ENCODE peak calls at places on chromosomes 5 and 9, in nine cellular contexts. A is lower lobe of right lung; N is astrocyte of the spinal cord; Z is foreskin fibroblast; V is CD4-positive, CD25-positive, alpha-beta regulatory T cell; I is sigmoid colon; C is fibroblast of mammary gland; W is spleen; X is AG09309. Q is an unnamed sample.

GRCh38 chr9:136861874-136862457 is 4.1 kb downstream of the EDF1 start:
- DNase-seq in X (no peak), V (no peak), N (no peak), W (peak; percentile 54), Z (no peak), A (no peak), C (no peak), I (no peak), Q (peak; percentile 29)

GRCh38 chr9:105026451-105026850 is 98.5 kb upstream of the ABCA1 start:
- DNase-seq in C (peak; percentile 41), N (peak; percentile 57), X (no peak), A (no peak), I (no peak), Z (peak; percentile 69), W (no peak), V (no peak), Q (no peak)

GRCh38 chr5:134145061-134145757 is 30.7 kb downstream of the TCF7 start:
- DNase-seq in X (no peak), Z (no peak), A (no peak), I (no peak), W (no peak), V (no peak), C (no peak), N (no peak), Q (no peak)

GRCh38 chr5:165981721-165982120 is 2309.7 kb upstream of the WWC1 start:
- DNase-seq in X (no peak), I (no peak), C (no peak), Z (no peak), V (no peak), N (no peak), W (no peak), A (no peak), Q (no peak)

GRCh38 chr5:122434120-122434519 is 122.1 kb downstream of the SNCAIP start:
- DNase-seq in N (peak; percentile 4), I (no peak), X (no peak), Z (no peak), W (no peak), V (no peak), C (no peak), A (no peak), Q (no peak)

GRCh38 chr5:78806544-78806943 is 158.0 kb upstream of the LHFPL2 start:
- DNase-seq in I (no peak), A (no peak), X (peak; percentile 58), W (no peak), Z (peak; percentile 90), C (peak; percentile 77), N (no peak), V (no peak), Q (no peak)

GRCh38 chr5:1118738-1119137 is 6.9 kb upstream of the SLC12A7 start:
- DNase-seq in Z (no peak), W (no peak), I (peak; percentile 82), V (no peak), A (no peak), X (no peak), C (no peak), N (no peak), Q (no peak)

GRCh38 chr5:109516385-109516784 is 106.6 kb upstream of the PJA2 start:
- DNase-seq in C (peak; percentile 51), W (no peak), X (no peak), N (no peak), V (no peak), A (no peak), Z (no peak), I (no peak), Q (no peak)

GRCh38 chr9:137294684-137295312 is 7.3 kb downstream of the NRARP start:
- DNase-seq in I (no peak), Z (no peak), A (no peak), N (peak; percentile 35), W (no peak), V (no peak), C (peak; percentile 33), X (no peak), Q (peak; percentile 83)

GRCh38 chr9:70567511-70567910 is 153.1 kb upstream of the KLF9 start:
- DNase-seq in V (no peak), I (no peak), A (no peak), Z (no peak), W (no peak), X (peak; percentile 93), C (no peak), N (peak; percentile 36), Q (no peak)

GRCh38 chr5:107388111-107388861 is 282.5 kb downstream of the EFNA5 start:
- DNase-seq in W (no peak), Z (peak; percentile 89), A (no peak), V (no peak), C (peak; percentile 96), I (no peak), N (peak; percentile 80), X (peak; percentile 93), Q (peak; percentile 59)

GRCh38 chr9:131728961-131729360 is 10.9 kb downstream of the RAPGEF1 start:
- DNase-seq in C (no peak), N (no peak), Z (no peak), A (no peak), I (no peak), W (peak; percentile 88), X (no peak), V (peak; percentile 66), Q (no peak)

GRCh38 chr5:141041427-141041785 is 9.8 kb upstream of the PCDHB1 start:
- DNase-seq in W (no peak), X (no peak), Z (no peak), A (no peak), N (no peak), C (no peak), V (no peak), I (no peak), Q (no peak)

GRCh38 chr5:141039517-141039916 is 11.7 kb upstream of the PCDHB1 start:
- DNase-seq in I (no peak), V (no peak), W (no peak), X (no peak), Z (no peak), A (no peak), C (no peak), N (no peak), Q (no peak)

GRCh38 chr5:141040763-141041426 is 10.3 kb upstream of the PCDHB1 start:
- DNase-seq in X (peak; percentile 17), A (peak; percentile 92), I (peak; percentile 96), Z (no peak), V (peak; percentile 48), C (peak; percentile 76), N (peak; percentile 39), W (peak; percentile 78), Q (peak; percentile 100)

GRCh38 chr5:141040093-141040762 is 10.9 kb upstream of the PCDHB1 start:
- DNase-seq in Z (no peak), N (no peak), X (no peak), I (no peak), W (no peak), V (no peak), A (peak; percentile 65), C (peak; percentile 17), Q (peak; percentile 90)

DNA sequence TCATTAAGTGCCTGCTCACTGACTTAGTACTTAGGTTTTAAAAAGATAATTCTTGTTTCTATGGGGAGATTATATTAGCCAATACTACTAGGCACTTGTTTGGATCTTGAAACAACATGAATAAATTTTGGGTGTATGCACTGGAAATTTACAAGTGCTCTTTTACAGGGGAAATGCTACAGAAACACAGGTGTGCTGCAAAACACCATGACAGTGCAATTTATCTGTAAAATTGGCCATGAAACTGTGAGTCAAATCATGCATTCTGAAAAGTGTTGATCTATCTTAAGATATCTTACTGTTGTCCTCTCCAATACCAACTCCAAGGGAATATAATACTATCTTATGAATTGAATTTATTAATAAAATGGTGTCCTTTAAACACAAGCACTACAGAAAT is 12.1 kb upstream of the PCDHB1 start:
- DNase-seq in I (no peak), C (no peak), V (no peak), W (no peak), N (no peak), A (no peak), Z (no peak), X (no peak), Q (no peak)
- H3K4me3 ChIP-seq in I (no peak overlapping the region), C (no peak overlapping the region), V (no peak overlapping the region), W (no peak overlapping the region), N (no peak overlapping the region), A (no peak overlapping the region), Z (no peak overlapping the region), X (no peak overlapping the region), Q (no peak overlapping the region)

GRCh38 chr9:134641989-134642384 is 384 bp downstream of the COL5A1 start:
- DNase-seq in N (no peak), V (no peak), A (no peak), W (no peak), C (no peak), X (no peak), Z (no peak), I (no peak), Q (no peak)
- H3K4me3 ChIP-seq in N (peak overlapping the region; percentile 73), V (no peak overlapping the region), A (peak overlapping the region; percentile 56), W (peak overlapping the region; percentile 37), C (peak overlapping the region; percentile 80), X (peak overlapping the region; percentile 86), Z (peak overlapping the region; percentile 74), I (peak overlapping the region; percentile 90), Q (peak overlapping the region; percentile 82)

GRCh38 chr5:88398316-88398715 is 129.7 kb upstream of the TMEM161B start:
- DNase-seq in V (no peak), C (no peak), W (no peak), A (no peak), I (no peak), N (peak; percentile 23), Z (no peak), X (no peak), Q (no peak)
- H3K4me3 ChIP-seq in V (no peak overlapping the region), C (no peak overlapping the region), W (no peak overlapping the region), A (no peak overlapping the region), I (peak overlapping the region; percentile 29), N (no peak overlapping the region), Z (no peak overlapping the region), X (no peak overlapping the region), Q (no peak overlapping the region)

GRCh38 chr5:96876292-96876850 is at the start of gene ERAP2:
- DNase-seq in V (peak; percentile 70), Z (no peak), X (no peak), W (no peak), I (no peak), C (peak; percentile 61), A (no peak), N (peak; percentile 76), Q (no peak)
- H3K4me3 ChIP-seq in V (peak within 1 kb of the TSS; percentile 100), Z (peak within 1 kb of the TSS; percentile 53), X (peak within 1 kb of the TSS; percentile 52), W (peak within 1 kb of the TSS; percentile 60), I (peak within 1 kb of the TSS; percentile 59), C (peak within 1 kb of the TSS; percentile 82), A (peak within 1 kb of the TSS; percentile 70), N (peak within 1 kb of the TSS; percentile 44), Q (peak within 1 kb of the TSS; percentile 30)